ENCODE peak calls at places on chromosome 19, in four cellular contexts. T is mucosa of descending colon, M is cardiac muscle cell, R is tibial nerve. X is an unnamed sample.

GRCh38 chr19:46916971-46917370 is 56.2 kb downstream of the ARHGAP35 start:
- DNase-seq in T (no peak), M (no peak), R (no peak), X (no peak)

GRCh38 chr19:40932008-40932959 is 50.3 kb upstream of the CYP2A7 start:
- DNase-seq in T (no peak), M (no peak), R (no peak), X (no peak)

GRCh38 chr19:46634045-46634655 is 1.9 kb downstream of the GNG8 start:
- DNase-seq in T (peak), M (peak), R (peak), X (peak)

GRCh38 chr19:14476663-14477401 is 1.7 kb upstream of the PTGER1 start:
- DNase-seq in T (peak), M (peak), R (peak), X (no peak)

GRCh38 chr19:31560771-31561080 is 211.5 kb upstream of the TSHZ3 start:
- DNase-seq in T (no peak), M (no peak), R (no peak), X (no peak)

GRCh38 chr19:41327499-41328156 is 17.7 kb downstream of the CCDC97 start:
- DNase-seq in T (peak), M (peak), R (no peak), X (peak)

GRCh38 chr19:34317311-34317927 is 47.6 kb upstream of the GPI start:
- DNase-seq in T (no peak), M (no peak), R (no peak), X (no peak)

GRCh38 chr19:2014731-2015610 is 543 bp downstream of the BTBD2 start:
- DNase-seq in T (peak), M (peak), R (no peak), X (no peak)

GRCh38 chr19:35211545-35212230 is 16.9 kb downstream of the FAM187B start:
- DNase-seq in T (peak), M (no peak), R (peak), X (no peak)

GRCh38 chr19:27672309-27673047 is 1540.5 kb downstream of the UQCRFS1 start:
- DNase-seq in T (no peak), M (no peak), R (no peak), X (no peak)

GRCh38 chr19:21202865-21203494 is 61.1 kb downstream of the ZNF431 start:
- DNase-seq in T (no peak), M (peak), R (peak), X (no peak)

GRCh38 chr19:39140195-39140516 is 14.6 kb downstream of the PAK4 start:
- DNase-seq in T (no peak), M (no peak), R (no peak), X (no peak)

GRCh38 chr19:3849787-3850186 is 19.1 kb downstream of the ZFR2 start:
- DNase-seq in T (no peak), M (no peak), R (no peak), X (no peak)

GRCh38 chr19:43777163-43777700 is 3.5 kb downstream of the KCNN4 start:
- DNase-seq in T (no peak), M (no peak), R (no peak), X (peak)

GRCh38 chr19:43773725-43774102 is 7.1 kb downstream of the KCNN4 start:
- DNase-seq in T (no peak), M (no peak), R (no peak), X (no peak)

GRCh38 chr19:43776285-43776684 is 4.5 kb downstream of the KCNN4 start:
- DNase-seq in T (no peak), M (no peak), R (no peak), X (no peak)

GRCh38 chr19:43775299-43775890 is 5.4 kb downstream of the KCNN4 start:
- DNase-seq in T (no peak), M (no peak), R (no peak), X (no peak)

GRCh38 chr19:43774103-43774939 is 6.5 kb downstream of the KCNN4 start:
- DNase-seq in T (peak), M (peak), R (peak), X (no peak)
- TF ChIP-seq CTCF in T (peak), M (peak), R (peak), X (no peak)

DNA sequence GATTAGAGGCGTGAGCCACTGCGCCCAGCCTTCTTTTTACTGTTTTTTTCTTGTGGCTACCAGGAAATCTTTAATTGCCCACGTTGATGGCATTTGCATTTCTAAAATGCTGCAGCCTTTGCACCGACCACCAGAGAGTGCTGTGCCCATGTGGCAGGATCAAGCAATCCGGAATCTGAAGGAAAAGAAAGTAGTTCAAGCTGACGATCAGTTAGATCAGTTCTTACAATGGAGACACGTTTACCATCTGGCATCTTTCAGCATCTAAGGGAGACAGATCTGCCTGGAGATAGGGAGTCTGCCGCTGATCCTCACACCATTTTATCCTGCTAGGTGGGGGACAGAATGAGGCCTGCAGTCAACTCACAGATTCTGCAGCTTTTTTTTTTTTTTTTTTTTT is 19.9 kb downstream of the TINCR start:
- DNase-seq in T (no peak), M (peak), R (no peak), X (peak)
- TF ChIP-seq CTCF in T (no peak), M (peak), R (peak), X (peak)

GRCh38 chr19:37172368-37173366 is at the start of gene ZNF585A:
- DNase-seq in T (peak), M (peak), R (peak), X (peak)
- TF ChIP-seq CTCF in T (peak), M (peak), R (peak), X (no peak)

GRCh38 chr19:7829561-7830271 is at the start of gene EVI5L:
- DNase-seq in T (peak), M (peak), R (peak), X (peak)
- TF ChIP-seq CTCF in T (no peak), M (no peak), R (no peak), X (no peak)

GRCh38 chr19:897442-898039 is 4.3 kb downstream of the RNU6-9 start:
- DNase-seq in T (no peak), M (no peak), R (no peak), X (no peak)
- TF ChIP-seq CTCF in T (no peak), M (peak), R (no peak), X (no peak)

GRCh38 chr19:19513671-19514070 is 1.7 kb downstream of the TSSK6 start:
- DNase-seq in T (peak), M (no peak), R (no peak), X (no peak)

GRCh38 chr19:19514881-19515763 is at the start of gene TSSK6:
- DNase-seq in T (peak), M (no peak), R (no peak), X (no peak)

GRCh38 chr19:19514215-19514633 is 1.1 kb downstream of the TSSK6 start:
- DNase-seq in T (peak), M (peak), R (no peak), X (no peak)

GRCh38 chr19:19517235-19517619 is 1.2 kb downstream of the NDUFA13 start:
- DNase-seq in T (no peak), M (no peak), R (no peak), X (no peak)

GRCh38 chr19:19515764-19516519 is at the start of gene NDUFA13:
- DNase-seq in T (peak), M (peak), R (peak), X (peak)
- TF ChIP-seq CTCF in T (no peak), M (peak), R (peak), X (no peak)

GRCh38 chr19:19320362-19321142 is at the start of the genes MAU2 and SUGP1:
- DNase-seq in T (peak), M (peak), R (peak), X (peak)
- TF ChIP-seq CTCF in T (no peak), M (peak), R (peak), X (no peak)

GRCh38 chr19:10219678-10220077 is 11.5 kb downstream of the S1PR2 start:
- DNase-seq in T (no peak), M (peak), R (no peak), X (peak)
- TF ChIP-seq CTCF in T (no peak), M (peak), R (no peak), X (no peak)

DNA sequence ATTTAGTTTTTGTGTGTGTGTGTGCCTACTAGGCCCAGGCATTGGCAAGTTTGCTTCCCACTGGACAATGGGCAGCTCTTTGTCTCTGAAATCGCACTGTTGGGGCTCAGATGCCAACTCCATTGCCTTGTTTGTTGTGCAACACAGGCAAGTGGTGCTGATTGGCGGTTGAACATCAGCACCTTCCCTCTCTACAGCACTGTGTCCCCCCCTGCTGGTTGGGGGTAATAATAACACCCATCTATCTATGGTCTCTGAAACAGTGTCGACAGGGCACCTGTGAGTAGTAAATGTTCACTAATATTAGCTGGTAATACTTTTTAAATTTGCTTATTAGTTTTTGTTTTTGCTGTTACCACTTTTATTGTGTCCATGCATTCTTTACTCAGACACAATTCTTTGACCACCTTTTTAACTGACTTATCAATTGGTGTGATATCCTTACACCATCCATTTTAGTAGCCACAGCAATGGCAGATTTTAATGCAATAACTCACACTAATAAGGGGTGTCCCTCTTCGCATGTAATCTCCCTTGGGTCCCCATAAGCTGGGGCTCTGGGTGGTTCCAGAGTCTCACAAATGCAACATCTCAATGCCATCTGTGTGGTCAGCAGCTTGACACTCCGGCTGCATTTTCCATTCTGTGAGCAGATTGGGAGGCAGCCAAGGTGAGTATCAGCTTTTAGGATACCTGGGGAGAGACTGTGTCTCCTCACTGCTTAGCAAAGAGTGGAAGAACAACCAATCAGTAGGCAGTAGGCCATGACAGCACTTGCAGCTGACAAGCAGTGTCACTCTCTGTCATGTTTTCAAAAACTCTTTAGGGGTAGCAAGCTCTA is 47.7 kb upstream of the UQCRFS1 start:
- DNase-seq in T (no peak), M (peak), R (no peak), X (peak)
- TF ChIP-seq CTCF in T (no peak), M (peak), R (no peak), X (peak)

GRCh38 chr19:29245221-29245620 is 32.3 kb upstream of the UQCRFS1 start:
- DNase-seq in T (no peak), M (peak), R (no peak), X (no peak)
- TF ChIP-seq CTCF in T (no peak), M (no peak), R (no peak), X (no peak)